ENCODE peak calls at places on chromosomes 3 and 15, in ten cellular contexts. D is lower leg skin, F is AG09309, C is transverse colon, E is SK-N-SH, O is IMR-90, V is adrenal gland, M is GM13977, K is ascending aorta, U is left ventricle myocardium inferior. T is an unnamed sample.

GRCh38 chr15:31083394-31083790 is 18.1 kb downstream of the TRPM1 start:
- DNase-seq in D (no peak), F (no peak), C (peak; percentile 51), E (peak; percentile 54), O (no peak), V (no peak), M (no peak), K (no peak), U (no peak), T (no peak)

GRCh38 chr3:184149123-184149522 is 6.1 kb upstream of the DVL3 start:
- DNase-seq in D (no peak), F (no peak), C (no peak), E (no peak), O (no peak), V (no peak), M (no peak), K (no peak), U (no peak), T (no peak)

GRCh38 chr15:56456229-56456628 is 8.7 kb downstream of the MNS1 start:
- DNase-seq in D (no peak), F (no peak), C (no peak), E (no peak), O (no peak), V (no peak), M (no peak), K (no peak), U (no peak), T (no peak)

GRCh38 chr3:18556503-18556902 is 131.4 kb upstream of the SATB1 start:
- DNase-seq in D (no peak), F (peak; percentile 10), C (no peak), E (no peak), O (no peak), V (no peak), M (no peak), K (no peak), U (no peak), T (no peak)

GRCh38 chr3:107846282-107846852 is 244.5 kb downstream of the CD47 start:
- DNase-seq in D (peak; percentile 21), F (peak; percentile 4), C (peak; percentile 66), E (no peak), O (peak; percentile 64), V (peak; percentile 82), M (peak; percentile 42), K (peak; percentile 73), U (peak; percentile 55), T (peak; percentile 64)

GRCh38 chr15:59972241-59972640 is 31.9 kb upstream of the FOXB1 start:
- DNase-seq in D (no peak), F (no peak), C (no peak), E (no peak), O (no peak), V (no peak), M (no peak), K (no peak), U (no peak), T (no peak)

GRCh38 chr15:86284630-86285029 is 205.0 kb downstream of the AGBL1 start:
- DNase-seq in D (no peak), F (no peak), C (no peak), E (no peak), O (no peak), V (no peak), M (no peak), K (no peak), U (no peak), T (no peak)

GRCh38 chr3:30609930-30610701 is 3.7 kb downstream of the TGFBR2 start:
- DNase-seq in D (no peak), F (no peak), C (no peak), E (no peak), O (no peak), V (no peak), M (no peak), K (no peak), U (no peak), T (no peak)

GRCh38 chr15:75861750-75862402 is 18.6 kb downstream of the UBE2Q2 start:
- DNase-seq in D (no peak), F (no peak), C (no peak), E (no peak), O (peak; percentile 14), V (no peak), M (no peak), K (no peak), U (no peak), T (no peak)

GRCh38 chr3:146814601-146815315 is 209.6 kb upstream of the PLSCR5 start:
- DNase-seq in D (no peak), F (no peak), C (no peak), E (no peak), O (peak; percentile 4), V (no peak), M (no peak), K (no peak), U (no peak), T (no peak)

GRCh38 chr3:49351521-49352011 is 6.6 kb downstream of the GPX1 start:
- DNase-seq in D (no peak), F (peak; percentile 66), C (no peak), E (no peak), O (peak; percentile 94), V (peak; percentile 37), M (no peak), K (no peak), U (no peak), T (no peak)

GRCh38 chr3:32184187-32184730 is 54.2 kb upstream of the CMTM8 start:
- DNase-seq in D (no peak), F (peak; percentile 59), C (no peak), E (no peak), O (no peak), V (no peak), M (no peak), K (no peak), U (no peak), T (no peak)

GRCh38 chr3:62151591-62151990 is 221.8 kb downstream of the FEZF2 start:
- DNase-seq in D (no peak), F (no peak), C (no peak), E (no peak), O (peak; percentile 43), V (no peak), M (no peak), K (no peak), U (no peak), T (no peak)

GRCh38 chr3:144055604-144056003 is 84.0 kb downstream of the DIPK2A start:
- DNase-seq in D (no peak), F (no peak), C (no peak), E (no peak), O (peak; percentile 34), V (no peak), M (no peak), K (no peak), U (no peak), T (no peak)

GRCh38 chr3:137409584-137409983 is 354.5 kb upstream of the SOX14 start:
- DNase-seq in D (no peak), F (no peak), C (no peak), E (no peak), O (no peak), V (no peak), M (peak; percentile 7), K (no peak), U (no peak), T (no peak)
- TF ChIP-seq CTCF in D (no peak), F (no peak), C (no peak), E (no peak), O (no peak), V (no peak), M (peak; percentile 24), K (no peak), U (no peak), T (no peak)

GRCh38 chr15:78301813-78302212 is 2.4 kb upstream of the SKIC8 start:
- DNase-seq in D (no peak), F (no peak), C (no peak), E (no peak), O (no peak), V (no peak), M (no peak), K (no peak), U (no peak), T (no peak)

GRCh38 chr15:78301326-78301725 is 1.9 kb upstream of the SKIC8 start:
- DNase-seq in D (no peak), F (no peak), C (no peak), E (no peak), O (no peak), V (no peak), M (no peak), K (no peak), U (no peak), T (no peak)

GRCh38 chr15:78298983-78299301 is 467 bp downstream of the SKIC8 start:
- DNase-seq in D (no peak), F (no peak), C (no peak), E (no peak), O (peak; percentile 20), V (peak; percentile 42), M (no peak), K (no peak), U (no peak), T (no peak)

GRCh38 chr15:78302579-78302978 is 3.2 kb upstream of the SKIC8 start:
- DNase-seq in D (no peak), F (peak; percentile 93), C (no peak), E (no peak), O (peak; percentile 85), V (no peak), M (peak; percentile 59), K (no peak), U (no peak), T (no peak)

GRCh38 chr15:78299302-78300102 is at the start of gene SKIC8:
- DNase-seq in D (peak; percentile 90), F (peak; percentile 49), C (peak; percentile 93), E (peak; percentile 98), O (peak; percentile 89), V (peak; percentile 94), M (peak; percentile 95), K (peak; percentile 95), U (peak; percentile 92), T (peak; percentile 63)
- TF ChIP-seq CTCF in D (no peak), F (no peak), C (no peak), E (no peak), O (no peak), V (no peak), M (no peak), K (no peak), U (no peak), T (no peak)

DNA sequence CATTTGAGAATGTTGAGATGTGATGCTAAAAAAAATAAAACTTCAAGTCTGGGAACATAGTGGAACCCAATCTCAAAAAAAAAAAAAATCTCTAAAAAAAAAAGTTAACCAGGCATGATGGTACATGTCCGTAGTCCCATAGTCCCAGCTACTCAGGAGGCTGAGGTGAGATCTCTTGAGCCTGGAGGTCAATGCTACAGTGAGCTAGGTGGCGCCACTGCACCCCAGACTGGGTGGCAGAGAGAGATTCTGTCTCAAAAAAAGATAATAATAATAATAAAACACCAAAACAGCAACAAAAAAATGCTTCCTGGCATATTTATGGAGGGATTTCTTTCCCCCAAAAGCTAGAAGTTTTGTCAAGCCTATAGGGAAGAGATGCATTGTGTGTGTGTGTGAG is 361.6 kb downstream of the ROBO1 start:
- DNase-seq in D (no peak), F (no peak), C (no peak), E (no peak), O (no peak), V (no peak), M (no peak), K (no peak), U (no peak), T (no peak)
- TF ChIP-seq CTCF in D (no peak), F (peak; percentile 8), C (no peak), E (peak; percentile 45), O (no peak), V (no peak), M (peak; percentile 23), K (no peak), U (no peak), T (no peak)

DNA sequence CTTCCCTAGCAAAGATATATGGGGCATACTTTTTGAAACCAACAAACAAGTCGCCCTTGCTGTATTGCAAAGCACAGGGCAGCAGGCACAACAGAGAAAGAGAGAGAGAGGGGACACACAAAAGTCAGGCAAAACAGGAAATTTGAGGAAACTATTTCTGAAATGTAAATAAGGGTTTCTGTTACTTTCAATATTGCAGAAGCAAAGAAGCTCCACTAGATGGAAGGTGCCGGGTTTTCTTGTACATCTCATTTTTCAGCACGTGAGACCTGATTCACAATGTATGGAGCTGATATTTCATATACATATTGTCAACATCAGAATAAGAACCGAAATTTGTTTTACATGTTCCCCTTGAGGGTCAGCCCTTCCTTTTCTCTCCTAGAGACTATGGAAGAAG is 127.4 kb downstream of the FOXP1 start:
- DNase-seq in D (no peak), F (no peak), C (no peak), E (no peak), O (peak; percentile 31), V (no peak), M (no peak), K (no peak), U (no peak), T (no peak)
- TF ChIP-seq CTCF in D (no peak), F (peak; percentile 14), C (no peak), E (peak; percentile 18), O (no peak), V (no peak), M (no peak), K (no peak), U (no peak), T (no peak)